ENCODE peak calls at places on chromosome 6, in five cellular contexts. A is testis, G is HCT116, P is heart left ventricle, R is A549. K is an unnamed sample.
A peak's percentile ranks its signal among the peaks of the same experiment; 100 is the strongest.

GRCh38 chr6:11427091-11427739 is 110.3 kb upstream of the TMEM170B start:
- DNase-seq in A (no peak), G (no peak), P (no peak), R (no peak), K (no peak)

GRCh38 chr6:88376759-88377387 is 210.7 kb upstream of the CNR1 start:
- DNase-seq in A (no peak), G (no peak), P (no peak), R (no peak), K (no peak)

GRCh38 chr6:1624071-1624847 is 14.5 kb downstream of the FOXC1 start:
- DNase-seq in A (no peak), G (no peak), P (no peak), R (no peak), K (no peak)

GRCh38 chr6:55445648-55446204 is 118.5 kb downstream of the GFRAL start:
- DNase-seq in A (no peak), G (peak; percentile 8), P (no peak), R (no peak), K (peak; percentile 31)

GRCh38 chr6:132161283-132161682 is 210.1 kb upstream of the CCN2 start:
- DNase-seq in A (no peak), G (peak; percentile 16), P (no peak), R (peak; percentile 1), K (no peak)

GRCh38 chr6:87929843-87930288 is 117.8 kb upstream of the SPACA1 start:
- DNase-seq in A (peak; percentile 90), G (peak; percentile 71), P (peak; percentile 77), R (peak; percentile 75), K (peak; percentile 70)

GRCh38 chr6:137191670-137192069 is 18.2 kb upstream of the IL22RA2 start:
- DNase-seq in A (peak; percentile 33), G (no peak), P (no peak), R (no peak), K (no peak)

GRCh38 chr6:47209632-47210031 is 100.1 kb downstream of the TNFRSF21 start:
- DNase-seq in A (no peak), G (no peak), P (no peak), R (no peak), K (no peak)

GRCh38 chr6:137775720-137776119 is 91.3 kb upstream of the TNFAIP3 start:
- DNase-seq in A (no peak), G (no peak), P (peak; percentile 36), R (no peak), K (no peak)

GRCh38 chr6:166106076-166106686 is 61.5 kb downstream of the TBXT start:
- DNase-seq in A (peak; percentile 87), G (peak; percentile 49), P (peak; percentile 64), R (peak; percentile 47), K (peak; percentile 52)

GRCh38 chr6:21003780-21004541 is 469.7 kb downstream of the CDKAL1 start:
- DNase-seq in A (no peak), G (no peak), P (no peak), R (peak; percentile 10), K (no peak)

GRCh38 chr6:137811121-137811911 is 55.7 kb upstream of the TNFAIP3 start:
- DNase-seq in A (peak; percentile 86), G (peak; percentile 55), P (peak; percentile 70), R (peak; percentile 76), K (peak; percentile 60)

GRCh38 chr6:45382391-45382790 is 4.7 kb upstream of the SUPT3H start:
- DNase-seq in A (no peak), G (no peak), P (no peak), R (no peak), K (no peak)

GRCh38 chr6:35522660-35523658 is 10.3 kb upstream of the TULP1 start:
- DNase-seq in A (peak; percentile 86), G (peak; percentile 39), P (peak; percentile 74), R (peak; percentile 65), K (peak; percentile 51)

GRCh38 chr6:125048274-125048673 is 86.0 kb downstream of the RNF217 start:
- DNase-seq in A (no peak), G (no peak), P (no peak), R (no peak), K (no peak)

GRCh38 chr6:119683022-119683421 is 333.5 kb upstream of the MAN1A1 start:
- DNase-seq in A (no peak), G (no peak), P (no peak), R (no peak), K (no peak)

GRCh38 chr6:82875573-82876185 is 190.0 kb downstream of the UBE3D start:
- DNase-seq in A (peak; percentile 45), G (peak; percentile 85), P (no peak), R (peak; percentile 21), K (no peak)

GRCh38 chr6:143270026-143270425 is 180.5 kb downstream of the ADAT2 start:
- DNase-seq in A (no peak), G (no peak), P (no peak), R (no peak), K (no peak)

GRCh38 chr6:129498556-129498940 is 211.4 kb downstream of the ARHGAP18 start:
- DNase-seq in A (no peak), G (no peak), P (no peak), R (no peak), K (no peak)

GRCh38 chr6:148242180-148242579 is 100.5 kb upstream of the SASH1 start:
- DNase-seq in A (peak; percentile 26), G (no peak), P (no peak), R (no peak), K (no peak)

GRCh38 chr6:44627091-44627878 is 239.8 kb downstream of the CDC5L start:
- DNase-seq in A (peak; percentile 55), G (no peak), P (peak; percentile 41), R (no peak), K (no peak)

GRCh38 chr6:166490671-166491500 is 95.6 kb downstream of the RAMACL start:
- DNase-seq in A (peak; percentile 27), G (no peak), P (peak; percentile 25), R (no peak), K (no peak)

GRCh38 chr6:1242021-1242420 is 69.9 kb upstream of the FOXQ1 start:
- DNase-seq in A (no peak), G (no peak), P (no peak), R (no peak), K (no peak)

GRCh38 chr6:155561262-155561970 is 105.8 kb upstream of the NOX3 start:
- DNase-seq in A (no peak), G (no peak), P (no peak), R (no peak), K (no peak)

GRCh38 chr6:153424719-153425400 is 293.8 kb upstream of the RGS17 start:
- DNase-seq in A (no peak), G (no peak), P (no peak), R (no peak), K (no peak)

GRCh38 chr6:16149305-16149704 is 20.4 kb downstream of the MYLIP start:
- DNase-seq in A (no peak), G (no peak), P (no peak), R (no peak), K (no peak)

GRCh38 chr6:35092362-35093117 is 48.6 kb downstream of the TCP11 start:
- DNase-seq in A (no peak), G (no peak), P (no peak), R (no peak), K (no peak)

GRCh38 chr6:122476131-122476530 is 4.5 kb upstream of the SERINC1 start:
- DNase-seq in A (no peak), G (no peak), P (no peak), R (peak; percentile 33), K (peak; percentile 44)

GRCh38 chr6:75491302-75491701 is 2.3 kb downstream of the FILIP1 start:
- DNase-seq in A (no peak), G (no peak), P (no peak), R (no peak), K (no peak)

GRCh38 chr6:75494290-75494689 is 690 bp upstream of the FILIP1 start:
- DNase-seq in A (no peak), G (no peak), P (no peak), R (no peak), K (no peak)

GRCh38 chr6:75492769-75493168 is 831 bp downstream of the FILIP1 start:
- DNase-seq in A (no peak), G (no peak), P (no peak), R (no peak), K (no peak)

GRCh38 chr6:75489025-75489424 is 4.6 kb downstream of the FILIP1 start:
- DNase-seq in A (no peak), G (no peak), P (no peak), R (no peak), K (no peak)

DNA sequence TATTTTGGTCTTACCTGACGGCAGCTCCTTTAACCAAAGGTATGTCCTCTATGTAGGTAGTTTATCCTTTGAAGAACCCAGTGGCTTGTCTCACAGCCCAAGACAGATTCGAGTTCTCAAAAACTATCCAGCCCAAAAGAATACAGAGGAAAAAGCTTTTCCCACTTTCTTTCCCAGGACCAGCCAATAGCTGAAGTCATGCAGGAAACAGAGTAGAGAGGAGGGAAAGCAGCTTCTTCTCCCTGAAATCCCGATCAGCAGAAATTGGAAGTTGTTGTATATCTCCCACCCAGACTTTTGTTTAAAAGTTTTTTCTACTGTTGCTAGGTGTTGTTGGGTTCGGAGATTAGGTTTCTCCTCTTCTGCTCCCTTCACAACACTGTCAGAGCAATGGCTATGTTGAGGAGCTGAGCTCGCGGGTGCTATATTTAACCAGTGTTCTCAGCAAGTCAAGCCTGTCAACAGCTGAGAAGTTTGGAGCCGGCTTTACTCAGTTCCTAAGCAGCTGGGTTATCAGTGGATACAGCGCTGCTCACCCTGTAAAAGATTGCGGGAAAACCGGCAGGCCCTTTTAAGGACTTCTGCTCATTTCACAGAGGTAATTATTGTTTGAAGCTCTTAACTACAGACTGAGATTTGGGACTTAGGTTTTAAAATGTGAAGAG is at the start of gene FILIP1:
- DNase-seq in A (peak; percentile 46), G (no peak), P (peak; percentile 85), R (no peak), K (no peak)
- TF ChIP-seq POLR2A in A (no peak), G (no peak), P (peak; percentile 66), R (no peak), K (no peak)

DNA sequence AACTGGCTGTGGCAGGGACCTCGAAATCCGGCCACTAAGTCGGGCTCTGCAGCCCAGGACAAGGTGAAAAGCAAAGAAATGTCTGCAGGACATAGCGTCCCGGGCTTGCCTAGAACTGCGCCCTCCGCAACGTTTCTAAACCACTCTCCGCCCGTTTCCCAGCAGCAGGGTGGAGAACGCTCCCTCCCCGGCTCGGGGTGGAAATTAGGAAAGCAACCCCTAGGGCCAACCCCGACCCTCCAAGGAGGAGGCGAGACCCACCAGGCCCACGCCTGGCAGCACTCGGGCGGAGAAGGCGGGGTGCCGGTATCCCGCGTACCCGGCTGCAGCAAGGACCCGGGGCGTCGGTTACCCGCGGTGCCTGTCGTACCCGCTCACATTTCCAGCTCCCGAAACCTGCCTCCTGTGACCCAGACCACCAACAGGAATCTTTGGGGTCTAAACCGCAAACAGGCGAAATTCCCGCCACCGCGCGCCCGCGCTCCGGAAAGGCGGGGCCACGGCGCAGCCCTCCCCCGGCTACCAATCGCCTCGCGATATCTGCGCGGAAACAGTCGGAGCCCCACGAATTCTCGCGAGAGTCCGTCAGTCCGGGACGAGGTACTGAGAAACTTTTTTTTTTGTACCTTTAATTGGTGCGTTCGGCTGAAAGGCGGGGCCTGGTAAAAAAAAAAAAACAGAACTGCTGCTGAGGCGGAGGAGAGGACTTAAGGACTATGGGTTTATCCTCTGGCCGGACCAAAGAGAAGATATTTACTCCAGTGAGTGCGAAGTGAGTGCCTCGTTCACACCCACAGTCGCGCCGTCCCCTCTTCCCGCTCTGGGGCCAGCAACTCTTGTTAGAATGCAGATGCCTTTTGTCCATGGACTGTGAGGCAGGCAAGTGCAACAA is at the start of gene MMS22L:
- DNase-seq in A (peak; percentile 96), G (peak; percentile 91), P (peak; percentile 94), R (peak; percentile 66), K (peak; percentile 97)
- TF ChIP-seq POLR2A in A (no peak), G (peak; percentile 64), P (no peak), R (no peak), K (peak; percentile 73)

GRCh38 chr6:164763788-164764187 is 545.6 kb downstream of the C6orf118 start:
- DNase-seq in A (no peak), G (no peak), P (no peak), R (no peak), K (no peak)
- TF ChIP-seq POLR2A in A (no peak), G (no peak), P (no peak), R (no peak), K (no peak)

GRCh38 chr6:100455230-100456124 is 9.2 kb downstream of the SIM1 start:
- DNase-seq in A (no peak), G (no peak), P (no peak), R (no peak), K (no peak)
- TF ChIP-seq POLR2A in A (no peak), G (no peak), P (no peak), R (no peak), K (no peak)